ENCODE peak calls at places on chromosome 3, in five cellular contexts. R is kidney, A is astrocyte, F is tibial artery, M is IMR-90. S is an unnamed sample. For H3K9me3, the result is how much of the 10 kb centered on the place peaks cover.

GRCh38 chr3:94862703-94863102 is 799.8 kb downstream of the NSUN3 start:
- DNase-seq in R (no peak), A (no peak), F (no peak), M (no peak), S (no peak)

GRCh38 chr3:184040010-184040409 is 8.5 kb downstream of the HTR3D start:
- DNase-seq in R (no peak), A (no peak), F (no peak), M (peak), S (no peak)

GRCh38 chr3:155805204-155805801 is 775 bp downstream of the C3orf33 start:
- DNase-seq in R (no peak), A (no peak), F (no peak), M (no peak), S (peak)

GRCh38 chr3:34323517-34323916 is 525.1 kb downstream of the PDCD6IP start:
- DNase-seq in R (no peak), A (no peak), F (no peak), M (no peak), S (no peak)

GRCh38 chr3:188396251-188396650 is 242.3 kb downstream of the LPP start:
- DNase-seq in R (no peak), A (no peak), F (no peak), M (no peak), S (no peak)

GRCh38 chr3:186788482-186789370 is 5.3 kb downstream of the EIF4A2 start:
- DNase-seq in R (no peak), A (no peak), F (no peak), M (no peak), S (no peak)

GRCh38 chr3:153348457-153349137 is 186.6 kb downstream of the RAP2B start:
- DNase-seq in R (no peak), A (peak), F (no peak), M (peak), S (no peak)

GRCh38 chr3:14889943-14890342 is 57.4 kb upstream of the NR2C2 start:
- DNase-seq in R (no peak), A (no peak), F (no peak), M (no peak), S (no peak)

GRCh38 chr3:20916966-20917606 is 731.1 kb upstream of the SGO1 start:
- DNase-seq in R (no peak), A (no peak), F (no peak), M (no peak), S (no peak)

GRCh38 chr3:134325106-134325705 is 49.0 kb downstream of the AMOTL2 start:
- DNase-seq in R (no peak), A (peak), F (no peak), M (no peak), S (no peak)

GRCh38 chr3:14336414-14337285 is 65.8 kb upstream of the SLC6A6 start:
- DNase-seq in R (no peak), A (no peak), F (no peak), M (no peak), S (no peak)

GRCh38 chr3:186691676-186692075 is 25.5 kb upstream of the KNG1 start:
- DNase-seq in R (no peak), A (no peak), F (no peak), M (no peak), S (no peak)

GRCh38 chr3:198071602-198072285 is 111.7 kb downstream of the LMLN start:
- DNase-seq in R (no peak), A (peak), F (no peak), M (peak), S (no peak)

DNA sequence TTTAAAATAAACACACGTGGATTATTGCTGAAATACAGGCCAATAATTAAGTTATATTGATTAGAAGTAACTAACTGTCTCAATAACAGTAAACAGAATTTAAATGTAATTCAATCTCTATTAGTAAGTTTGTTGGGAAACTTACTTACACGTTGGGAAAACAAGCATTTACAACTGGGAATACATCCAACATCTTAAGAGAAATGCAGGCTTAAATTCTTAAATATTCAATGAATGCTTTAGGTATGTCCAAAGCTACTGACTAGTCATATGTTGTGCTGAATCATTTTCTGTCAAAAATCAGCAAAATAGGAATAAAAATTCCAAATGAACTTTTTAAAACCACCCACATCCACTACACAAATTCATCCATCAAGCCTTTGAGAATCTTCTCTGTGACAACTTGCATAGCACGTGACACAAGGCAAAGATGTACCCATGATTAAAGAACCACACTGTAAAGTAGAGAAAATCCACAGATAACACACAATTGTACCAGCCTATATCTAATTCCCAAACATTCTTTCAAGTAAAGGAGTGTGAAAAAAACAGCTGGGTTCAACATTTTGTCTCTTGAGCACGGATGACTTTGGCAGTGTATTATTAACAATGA is 60.0 kb downstream of the NMNAT3 start:
- DNase-seq in R (no peak), A (no peak), F (no peak), M (no peak), S (no peak)
- H3K9me3 ChIP-seq in R (under half), A (under half), F (under half), M (under half), S (under half)

GRCh38 chr3:177185035-177185574 is 12.2 kb downstream of the TBL1XR1 start:
- DNase-seq in R (no peak), A (no peak), F (no peak), M (no peak), S (no peak)
- H3K9me3 ChIP-seq in R (under half), A (under half), F (under half), M (under half), S (under half)

DNA sequence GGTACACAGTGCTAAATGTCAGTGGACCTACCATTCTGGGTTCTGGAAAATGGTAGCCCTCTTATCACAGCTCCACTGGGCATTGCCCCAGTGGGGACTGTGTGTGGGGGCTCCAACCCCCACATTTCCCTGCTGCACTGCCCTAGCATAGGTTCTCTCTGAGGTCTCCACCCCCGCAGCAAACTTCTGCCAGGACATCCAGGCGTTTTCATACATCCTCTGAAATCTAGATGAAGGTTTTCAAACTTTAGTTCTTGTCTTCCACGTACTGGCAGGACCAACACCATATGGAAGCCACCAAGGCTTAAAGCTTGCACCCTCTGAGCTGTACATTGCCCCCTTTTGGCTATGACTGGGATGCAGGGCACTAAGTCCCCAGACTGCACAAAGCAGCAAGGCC is 788.2 kb upstream of the ALCAM start:
- DNase-seq in R (no peak), A (no peak), F (no peak), M (no peak), S (no peak)
- H3K9me3 ChIP-seq in R (under half), A (under half), F (under half), M (under half), S (under half)

GRCh38 chr3:44721231-44722102 is 8.0 kb upstream of the ZNF501 start:
- DNase-seq in R (no peak), A (peak), F (no peak), M (peak), S (no peak)
- H3K9me3 ChIP-seq in R (half or more), A (half or more), F (half or more), M (half or more), S (half or more)

GRCh38 chr3:123919353-123919752 is 35.2 kb upstream of the MYLK start:
- DNase-seq in R (peak), A (no peak), F (no peak), M (no peak), S (no peak)
- H3K9me3 ChIP-seq in R (under half), A (under half), F (under half), M (under half), S (under half)

GRCh38 chr3:138544546-138544945 is 49.5 kb downstream of the CEP70 start:
- DNase-seq in R (no peak), A (no peak), F (no peak), M (no peak), S (no peak)

GRCh38 chr3:138547342-138547975 is 46.6 kb downstream of the CEP70 start:
- DNase-seq in R (no peak), A (no peak), F (no peak), M (no peak), S (no peak)

GRCh38 chr3:138539352-138539751 is 54.7 kb downstream of the CEP70 start:
- DNase-seq in R (no peak), A (no peak), F (no peak), M (no peak), S (no peak)

GRCh38 chr3:138542977-138543376 is 51.1 kb downstream of the CEP70 start:
- DNase-seq in R (peak), A (no peak), F (no peak), M (no peak), S (no peak)
- H3K9me3 ChIP-seq in R (under half), A (under half), F (half or more), M (under half), S (under half)

DNA sequence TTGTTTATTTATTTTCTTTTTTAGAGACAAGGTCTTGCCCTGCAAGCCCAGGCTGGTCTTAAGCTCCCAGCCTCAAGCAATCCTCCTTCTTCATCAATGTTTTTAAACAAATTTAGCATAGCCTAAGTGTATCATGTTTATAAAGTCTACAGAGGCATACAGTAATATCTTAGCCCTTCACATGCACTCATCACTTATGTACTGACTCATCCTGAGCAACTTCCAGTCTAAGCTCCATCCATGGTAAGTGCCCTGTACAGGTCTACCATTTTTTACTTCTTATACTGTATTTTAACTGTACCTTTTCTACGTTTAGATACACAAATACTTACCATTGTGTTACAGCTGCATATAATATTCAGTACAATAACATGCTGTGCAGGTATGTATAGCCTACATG is 860.0 kb downstream of the FHIT start:
- DNase-seq in R (no peak), A (no peak), F (no peak), M (peak), S (no peak)
- H3K9me3 ChIP-seq in R (under half), A (under half), F (under half), M (under half), S (under half)

S was measured in ascending aorta.